ENCODE peak calls at places on chromosomes 13 and 19, in four cellular contexts. One of them, this sample, is unnamed.
A peak's percentile ranks its signal among the peaks of the same experiment; 100 is the strongest.

GRCh38 chr19:47097396-47098217 is 16.0 kb downstream of the ZC3H4 start:
- DNase-seq in MM.1S: no peak
- DNase-seq in DND-41: no peak
- DNase-seq in neural progenitor cell: no peak
- DNase-seq in this sample: no peak

GRCh38 chr13:104779311-104779710 is 1713.1 kb upstream of the SLC10A2 start:
- DNase-seq in neural progenitor cell: peak; percentile 21
- DNase-seq in DND-41: peak; percentile 26
- DNase-seq in MM.1S: no peak
- DNase-seq in this sample: no peak

GRCh38 chr13:99982021-99982740 is 597 bp downstream of the ZIC2 start:
- DNase-seq in DND-41: no peak
- DNase-seq in neural progenitor cell: peak; percentile 77
- DNase-seq in MM.1S: no peak
- DNase-seq in this sample: no peak

GRCh38 chr19:47719047-47719885 is 6.0 kb downstream of the EHD2 start:
- DNase-seq in MM.1S: no peak
- DNase-seq in neural progenitor cell: no peak
- DNase-seq in DND-41: no peak
- DNase-seq in this sample: no peak

GRCh38 chr19:4013886-4014540 is 6.5 kb downstream of the PIAS4 start:
- DNase-seq in MM.1S: no peak
- DNase-seq in DND-41: no peak
- DNase-seq in neural progenitor cell: no peak
- DNase-seq in this sample: no peak

GRCh38 chr19:11435833-11436313 is 438 bp downstream of the PRKCSH start:
- DNase-seq in DND-41: no peak
- DNase-seq in MM.1S: no peak
- DNase-seq in neural progenitor cell: peak; percentile 55
- DNase-seq in this sample: peak; percentile 18

GRCh38 chr19:17246681-17247425 is 1.1 kb upstream of the NR2F6 start:
- DNase-seq in neural progenitor cell: no peak
- DNase-seq in DND-41: no peak
- DNase-seq in MM.1S: no peak
- DNase-seq in this sample: no peak

GRCh38 chr19:36772341-36773222 is at the start of gene ZNF850:
- DNase-seq in DND-41: peak; percentile 95
- DNase-seq in MM.1S: peak; percentile 87
- DNase-seq in neural progenitor cell: peak; percentile 99
- DNase-seq in this sample: peak; percentile 98

GRCh38 chr19:28159065-28159464 is 1053.9 kb downstream of the UQCRFS1 start:
- DNase-seq in DND-41: no peak
- DNase-seq in MM.1S: no peak
- DNase-seq in neural progenitor cell: no peak
- DNase-seq in this sample: no peak

GRCh38 chr19:35330475-35330874 is 1.5 kb downstream of the CD22 start:
- DNase-seq in MM.1S: no peak
- DNase-seq in DND-41: no peak
- DNase-seq in neural progenitor cell: no peak
- DNase-seq in this sample: peak; percentile 97

GRCh38 chr13:80199585-80200292 is 141.2 kb downstream of the SPRY2 start:
- DNase-seq in DND-41: no peak
- DNase-seq in MM.1S: no peak
- DNase-seq in neural progenitor cell: no peak
- DNase-seq in this sample: no peak

GRCh38 chr13:36124236-36124822 is 6.9 kb downstream of the DCLK1 start:
- DNase-seq in DND-41: no peak
- DNase-seq in MM.1S: no peak
- DNase-seq in neural progenitor cell: no peak
- DNase-seq in this sample: no peak

GRCh38 chr19:15323496-15324235 is 8.7 kb downstream of the BRD4 start:
- DNase-seq in DND-41: no peak
- DNase-seq in MM.1S: no peak
- DNase-seq in neural progenitor cell: no peak
- DNase-seq in this sample: no peak

GRCh38 chr13:87982436-87982835 is 311.3 kb downstream of the SLITRK5 start:
- DNase-seq in MM.1S: no peak
- DNase-seq in neural progenitor cell: no peak
- DNase-seq in DND-41: no peak
- DNase-seq in this sample: no peak

GRCh38 chr19:28793391-28794168 is 419.4 kb downstream of the UQCRFS1 start:
- DNase-seq in MM.1S: no peak
- DNase-seq in DND-41: no peak
- DNase-seq in neural progenitor cell: peak; percentile 57
- DNase-seq in this sample: no peak

GRCh38 chr19:13986348-13986904 is 19.7 kb downstream of the RFX1 start:
- DNase-seq in MM.1S: peak; percentile 95
- DNase-seq in DND-41: peak; percentile 99
- DNase-seq in neural progenitor cell: peak; percentile 55
- DNase-seq in this sample: peak; percentile 98

GRCh38 chr13:101773062-101773461 is 320.6 kb downstream of the ITGBL1 start:
- DNase-seq in DND-41: no peak
- DNase-seq in MM.1S: no peak
- DNase-seq in neural progenitor cell: no peak
- DNase-seq in this sample: no peak

GRCh38 chr19:46648961-46649960 is 11.7 kb downstream of the DACT3 start:
- DNase-seq in MM.1S: no peak
- DNase-seq in neural progenitor cell: peak; percentile 29
- DNase-seq in DND-41: no peak
- DNase-seq in this sample: no peak

GRCh38 chr13:101915333-101915732 is 462.9 kb downstream of the ITGBL1 start:
- DNase-seq in MM.1S: no peak
- DNase-seq in DND-41: no peak
- DNase-seq in neural progenitor cell: peak; percentile 42
- DNase-seq in this sample: no peak

GRCh38 chr19:13920940-13921744 is 15.1 kb downstream of the CC2D1A start:
- DNase-seq in DND-41: peak; percentile 47
- DNase-seq in neural progenitor cell: peak; percentile 50
- DNase-seq in MM.1S: peak; percentile 40
- DNase-seq in this sample: peak; percentile 85

GRCh38 chr13:60230593-60230992 is 66.9 kb upstream of the DIAPH3 start:
- DNase-seq in neural progenitor cell: no peak
- DNase-seq in DND-41: no peak
- DNase-seq in MM.1S: peak; percentile 49
- DNase-seq in this sample: no peak

GRCh38 chr19:8025321-8025720 is 19.9 kb upstream of the ELAVL1 start:
- DNase-seq in MM.1S: no peak
- DNase-seq in DND-41: no peak
- DNase-seq in neural progenitor cell: no peak
- DNase-seq in this sample: peak; percentile 27

GRCh38 chr13:83221256-83221655 is 661.0 kb downstream of the SLITRK1 start:
- DNase-seq in MM.1S: peak; percentile 73
- DNase-seq in neural progenitor cell: no peak
- DNase-seq in DND-41: no peak
- DNase-seq in this sample: peak; percentile 0

GRCh38 chr19:17327654-17328516 is 6.8 kb downstream of the ANO8 start:
- DNase-seq in MM.1S: no peak
- DNase-seq in DND-41: no peak
- DNase-seq in neural progenitor cell: peak; percentile 96
- DNase-seq in this sample: no peak

GRCh38 chr13:112941349-112941748 is 27.7 kb upstream of the MCF2L start:
- DNase-seq in DND-41: no peak
- DNase-seq in neural progenitor cell: no peak
- DNase-seq in MM.1S: no peak
- DNase-seq in this sample: no peak

GRCh38 chr13:97261254-97262015 is 39.3 kb downstream of the MBNL2 start:
- DNase-seq in MM.1S: no peak
- DNase-seq in DND-41: no peak
- DNase-seq in neural progenitor cell: no peak
- DNase-seq in this sample: no peak

GRCh38 chr13:71871844-71872243 is 4.8 kb upstream of the DACH1 start:
- DNase-seq in MM.1S: no peak
- DNase-seq in DND-41: no peak
- DNase-seq in neural progenitor cell: no peak
- DNase-seq in this sample: no peak

GRCh38 chr19:47305309-47305751 is 4.3 kb upstream of the C5AR1 start:
- DNase-seq in neural progenitor cell: peak; percentile 74
- DNase-seq in MM.1S: peak; percentile 49
- DNase-seq in DND-41: peak; percentile 58
- DNase-seq in this sample: peak; percentile 59

GRCh38 chr13:28964052-28964451 is 143.9 kb downstream of the MTUS2 start:
- DNase-seq in MM.1S: no peak
- DNase-seq in DND-41: no peak
- DNase-seq in neural progenitor cell: no peak
- DNase-seq in this sample: no peak

GRCh38 chr13:50589139-50589538 is 254.4 kb downstream of the DLEU7 start:
- DNase-seq in MM.1S: no peak
- DNase-seq in neural progenitor cell: no peak
- DNase-seq in DND-41: peak; percentile 90
- DNase-seq in this sample: no peak

GRCh38 chr19:38657633-38658222 is 10.3 kb downstream of the ACTN4 start:
- DNase-seq in neural progenitor cell: peak; percentile 43
- DNase-seq in DND-41: no peak
- DNase-seq in MM.1S: no peak
- DNase-seq in this sample: no peak

GRCh38 chr13:90336507-90336906 is 1011.0 kb upstream of the MIR17HG start:
- DNase-seq in MM.1S: no peak
- DNase-seq in neural progenitor cell: no peak
- DNase-seq in DND-41: no peak
- DNase-seq in this sample: no peak

GRCh38 chr13:74767031-74767430 is 632.8 kb upstream of the KLF12 start:
- DNase-seq in MM.1S: no peak
- DNase-seq in DND-41: no peak
- DNase-seq in neural progenitor cell: no peak
- DNase-seq in this sample: no peak

GRCh38 chr19:39864118-39864517 is 17.9 kb upstream of the FBL start:
- DNase-seq in MM.1S: no peak
- DNase-seq in neural progenitor cell: no peak
- DNase-seq in DND-41: no peak
- DNase-seq in this sample: no peak

GRCh38 chr13:46571941-46572340 is 19.0 kb downstream of the LRCH1 start:
- DNase-seq in MM.1S: no peak
- DNase-seq in neural progenitor cell: no peak
- DNase-seq in DND-41: no peak
- DNase-seq in this sample: no peak
- H3K79me2 ChIP-seq in MM.1S: peaks cover 59% of the 10 kb centered on the region
- H3K79me2 ChIP-seq in neural progenitor cell: no peaks in the 10 kb centered on the region
- H3K79me2 ChIP-seq in DND-41: peaks cover 99% of the 10 kb centered on the region
- H3K79me2 ChIP-seq in this sample: peaks cover 100% of the 10 kb centered on the region

GRCh38 chr19:2254052-2254872 is 2.0 kb downstream of the JSRP1 start:
- DNase-seq in DND-41: no peak
- DNase-seq in neural progenitor cell: peak; percentile 84
- DNase-seq in MM.1S: no peak
- DNase-seq in this sample: no peak
- TF ChIP-seq CTCF in DND-41: no peak
- TF ChIP-seq CTCF in neural progenitor cell: peak; percentile 69
- TF ChIP-seq CTCF in MM.1S: no peak
- TF ChIP-seq CTCF in this sample: no peak

GRCh38 chr13:45337395-45337794 is 3.6 kb downstream of the TPT1 start:
- DNase-seq in neural progenitor cell: no peak
- DNase-seq in MM.1S: no peak
- DNase-seq in DND-41: no peak
- DNase-seq in this sample: no peak
- H3K4me2 ChIP-seq in neural progenitor cell: no peak overlapping the region
- H3K4me2 ChIP-seq in MM.1S: no peak overlapping the region
- H3K4me2 ChIP-seq in DND-41: peak overlapping the region; percentile 85
- H3K4me2 ChIP-seq in this sample: peak overlapping the region; percentile 82

DNA sequence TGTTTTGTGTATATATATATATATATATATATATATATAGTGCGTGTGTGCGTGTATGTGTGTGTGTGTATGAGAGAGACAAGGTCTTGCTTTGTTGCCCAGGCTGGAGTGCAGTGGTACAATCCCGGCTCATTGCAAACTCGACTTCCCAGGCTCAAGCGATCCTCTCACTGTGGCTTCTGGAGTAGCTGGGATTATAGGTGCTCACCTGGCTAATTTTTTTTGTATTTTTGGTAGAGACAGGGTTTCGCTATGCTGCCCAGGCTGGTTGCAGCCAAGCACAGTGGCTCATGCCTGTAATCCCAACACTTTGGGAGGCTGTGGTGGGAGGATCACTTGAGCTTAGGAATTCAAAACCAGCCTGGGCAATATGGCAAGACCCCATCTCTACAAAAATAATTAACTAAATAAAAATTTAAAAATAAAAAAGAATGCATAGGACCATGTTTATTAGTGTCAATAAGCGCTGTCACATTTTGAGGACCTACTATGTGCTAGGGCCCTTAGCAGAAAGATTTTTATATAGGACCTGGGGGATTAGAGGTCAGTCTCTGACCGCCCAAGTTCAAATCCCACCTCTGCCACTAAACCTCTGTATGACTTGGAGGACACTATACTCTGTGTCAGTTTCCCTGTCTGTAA is 1.8 kb downstream of the PVR start:
- DNase-seq in MM.1S: no peak
- DNase-seq in DND-41: no peak
- DNase-seq in neural progenitor cell: no peak
- DNase-seq in this sample: no peak
- H3K79me2 ChIP-seq in MM.1S: peaks cover 6% of the 10 kb centered on the region
- H3K79me2 ChIP-seq in DND-41: no peaks in the 10 kb centered on the region
- H3K79me2 ChIP-seq in neural progenitor cell: no peaks in the 10 kb centered on the region
- H3K79me2 ChIP-seq in this sample: no peaks in the 10 kb centered on the region

This sample was measured in OCI-LY7.